ENCODE peak calls at places on chromosomes 3 and 15, in seven cellular contexts. T is ureter; S is NCI-H446; I is CD8-positive, alpha-beta T cell; C is EL; O is stomach; R is psoas muscle. A is an unnamed sample.

GRCh38 chr3:8773941-8774542 is 4.6 kb upstream of the OXTR start:
- DNase-seq in T (no peak), S (no peak), I (no peak), C (no peak), O (no peak), R (no peak), A (no peak)

GRCh38 chr15:38401101-38401500 is 52.8 kb upstream of the FAM98B start:
- DNase-seq in T (no peak), S (no peak), I (no peak), C (peak), O (no peak), R (no peak), A (no peak)

GRCh38 chr3:52298147-52299098 is 10.8 kb downstream of the GLYCTK start:
- DNase-seq in T (no peak), S (no peak), I (no peak), C (no peak), O (no peak), R (no peak), A (no peak)

GRCh38 chr15:63358296-63359029 is 23.2 kb downstream of the CA12 start:
- DNase-seq in T (no peak), S (no peak), I (no peak), C (no peak), O (no peak), R (no peak), A (no peak)

GRCh38 chr15:65869954-65870871 is 922 bp downstream of the RAB11A start:
- DNase-seq in T (peak), S (peak), I (peak), C (peak), O (peak), R (peak), A (peak)

GRCh38 chr15:36501063-36501678 is 78.3 kb upstream of the CDIN1 start:
- DNase-seq in T (peak), S (peak), I (no peak), C (peak), O (no peak), R (no peak), A (peak)

GRCh38 chr15:29822100-29822684 is at the start of gene TJP1:
- DNase-seq in T (peak), S (no peak), I (no peak), C (peak), O (peak), R (peak), A (peak)

GRCh38 chr15:26866298-26867198 is at the start of gene GABRA5:
- DNase-seq in T (no peak), S (no peak), I (no peak), C (no peak), O (no peak), R (no peak), A (no peak)

GRCh38 chr3:183149915-183150825 is 12.4 kb downstream of the LAMP3 start:
- DNase-seq in T (no peak), S (no peak), I (no peak), C (no peak), O (no peak), R (no peak), A (no peak)

GRCh38 chr15:82898961-82899360 is 53.6 kb downstream of the HOMER2 start:
- DNase-seq in T (no peak), S (no peak), I (no peak), C (no peak), O (no peak), R (peak), A (no peak)

GRCh38 chr3:141114816-141115458 is 63.8 kb downstream of the SPSB4 start:
- DNase-seq in T (no peak), S (no peak), I (no peak), C (no peak), O (no peak), R (no peak), A (peak)

GRCh38 chr15:81337713-81338157 is 13.8 kb upstream of the STARD5 start:
- DNase-seq in T (peak), S (no peak), I (no peak), C (no peak), O (no peak), R (no peak), A (no peak)

GRCh38 chr15:50828610-50829206 is 63.2 kb upstream of the SPPL2A start:
- DNase-seq in T (no peak), S (no peak), I (no peak), C (peak), O (no peak), R (peak), A (peak)

GRCh38 chr15:86916671-86917450 is 837.2 kb downstream of the AGBL1 start:
- DNase-seq in T (no peak), S (no peak), I (no peak), C (no peak), O (no peak), R (no peak), A (no peak)

GRCh38 chr3:37712918-37713819 is 148.5 kb upstream of the CTDSPL start:
- DNase-seq in T (no peak), S (no peak), I (no peak), C (peak), O (no peak), R (no peak), A (no peak)

GRCh38 chr3:184354121-184354728 is 7.2 kb downstream of the CLCN2 start:
- DNase-seq in T (no peak), S (no peak), I (peak), C (no peak), O (peak), R (no peak), A (peak)

GRCh38 chr3:172562881-172563835 is 39.9 kb upstream of the TNFSF10 start:
- DNase-seq in T (no peak), S (no peak), I (no peak), C (peak), O (no peak), R (no peak), A (no peak)

GRCh38 chr15:59313703-59314332 is 58.9 kb downstream of the MYO1E start:
- DNase-seq in T (peak), S (no peak), I (no peak), C (no peak), O (peak), R (peak), A (peak)

GRCh38 chr3:20101041-20101440 is 60.8 kb downstream of the KAT2B start:
- DNase-seq in T (no peak), S (no peak), I (no peak), C (no peak), O (no peak), R (no peak), A (no peak)

GRCh38 chr3:143412084-143412483 is 292.5 kb downstream of the CHST2 start:
- DNase-seq in T (no peak), S (no peak), I (no peak), C (no peak), O (no peak), R (no peak), A (no peak)

GRCh38 chr3:188663839-188664238 is 507.9 kb upstream of the TPRG1 start:
- DNase-seq in T (no peak), S (no peak), I (no peak), C (no peak), O (no peak), R (no peak), A (no peak)

GRCh38 chr3:42214064-42214463 is 51.9 kb downstream of the CCK start:
- DNase-seq in T (no peak), S (no peak), I (no peak), C (no peak), O (no peak), R (no peak), A (no peak)

GRCh38 chr15:90465930-90466567 is 63.7 kb upstream of the CRTC3 start:
- DNase-seq in T (no peak), S (no peak), I (no peak), C (peak), O (no peak), R (no peak), A (no peak)

GRCh38 chr3:161250116-161250515 is 29.0 kb downstream of the NMD3 start:
- DNase-seq in T (no peak), S (no peak), I (no peak), C (no peak), O (no peak), R (no peak), A (no peak)

GRCh38 chr15:44092221-44092620 is 102.8 kb downstream of the FRMD5 start:
- DNase-seq in T (no peak), S (no peak), I (no peak), C (peak), O (no peak), R (no peak), A (no peak)

GRCh38 chr3:119408243-119408950 is 55.0 kb downstream of the TMEM39A start:
- DNase-seq in T (no peak), S (no peak), I (no peak), C (no peak), O (no peak), R (no peak), A (no peak)

GRCh38 chr3:14486460-14486859 is 53.7 kb downstream of the GRIP2 start:
- DNase-seq in T (no peak), S (no peak), I (no peak), C (no peak), O (no peak), R (no peak), A (no peak)

GRCh38 chr15:92930776-92931175 is 30.7 kb downstream of the CHD2 start:
- DNase-seq in T (no peak), S (no peak), I (no peak), C (peak), O (no peak), R (no peak), A (no peak)

GRCh38 chr15:69735126-69735525 is 282.5 kb downstream of the RPLP1 start:
- DNase-seq in T (no peak), S (no peak), I (no peak), C (no peak), O (no peak), R (no peak), A (no peak)

GRCh38 chr15:40397688-40398412 is 7.7 kb upstream of the IVD start:
- DNase-seq in T (no peak), S (no peak), I (no peak), C (no peak), O (no peak), R (no peak), A (no peak)

GRCh38 chr3:151328298-151329036 is 882 bp downstream of the P2RY13 start:
- DNase-seq in T (no peak), S (no peak), I (no peak), C (no peak), O (no peak), R (no peak), A (no peak)

A was measured in HuH-7.